ENCODE peak calls at places on chromosomes 11 and 22, in six cellular contexts. One of them, this sample, is unnamed.

GRCh38 chr11:33448461-33449130 is 191.4 kb downstream of the HIPK3 start:
- DNase-seq in neuronal stem cell: no peak
- DNase-seq in CD4-positive, CD25-positive, alpha-beta regulatory T cell: no peak
- DNase-seq in foreskin fibroblast: peak; percentile 42
- DNase-seq in endothelial cell: no peak
- DNase-seq in astrocyte of the hippocampus: no peak
- DNase-seq in this sample: no peak

GRCh38 chr11:23865341-23865975 is 631.4 kb upstream of the LUZP2 start:
- DNase-seq in foreskin fibroblast: peak; percentile 3
- DNase-seq in astrocyte of the hippocampus: peak; percentile 35
- DNase-seq in endothelial cell: no peak
- DNase-seq in CD4-positive, CD25-positive, alpha-beta regulatory T cell: no peak
- DNase-seq in neuronal stem cell: no peak
- DNase-seq in this sample: no peak

GRCh38 chr22:46171940-46172339 is 21.6 kb downstream of the PPARA start:
- DNase-seq in neuronal stem cell: no peak
- DNase-seq in endothelial cell: no peak
- DNase-seq in astrocyte of the hippocampus: peak; percentile 81
- DNase-seq in foreskin fibroblast: peak; percentile 89
- DNase-seq in CD4-positive, CD25-positive, alpha-beta regulatory T cell: no peak
- DNase-seq in this sample: no peak

GRCh38 chr11:96714689-96715088 is 324.9 kb downstream of the JRKL start:
- DNase-seq in endothelial cell: no peak
- DNase-seq in astrocyte of the hippocampus: no peak
- DNase-seq in CD4-positive, CD25-positive, alpha-beta regulatory T cell: no peak
- DNase-seq in foreskin fibroblast: no peak
- DNase-seq in neuronal stem cell: no peak
- DNase-seq in this sample: no peak

GRCh38 chr11:79314906-79315689 is 125.7 kb downstream of the TENM4 start:
- DNase-seq in astrocyte of the hippocampus: peak; percentile 55
- DNase-seq in endothelial cell: peak; percentile 52
- DNase-seq in foreskin fibroblast: peak; percentile 21
- DNase-seq in neuronal stem cell: peak; percentile 37
- DNase-seq in CD4-positive, CD25-positive, alpha-beta regulatory T cell: no peak
- DNase-seq in this sample: no peak

GRCh38 chr11:110160016-110160415 is 66.8 kb downstream of the ZC3H12C start:
- DNase-seq in foreskin fibroblast: peak; percentile 53
- DNase-seq in CD4-positive, CD25-positive, alpha-beta regulatory T cell: no peak
- DNase-seq in neuronal stem cell: no peak
- DNase-seq in astrocyte of the hippocampus: no peak
- DNase-seq in endothelial cell: no peak
- DNase-seq in this sample: no peak

GRCh38 chr11:19160839-19161238 is 40.9 kb downstream of the CSRP3 start:
- DNase-seq in neuronal stem cell: no peak
- DNase-seq in foreskin fibroblast: no peak
- DNase-seq in astrocyte of the hippocampus: no peak
- DNase-seq in CD4-positive, CD25-positive, alpha-beta regulatory T cell: no peak
- DNase-seq in endothelial cell: no peak
- DNase-seq in this sample: no peak

GRCh38 chr11:47979378-47980092 is 824 bp upstream of the PTPRJ start:
- DNase-seq in foreskin fibroblast: peak; percentile 22
- DNase-seq in CD4-positive, CD25-positive, alpha-beta regulatory T cell: no peak
- DNase-seq in endothelial cell: no peak
- DNase-seq in neuronal stem cell: peak; percentile 18
- DNase-seq in astrocyte of the hippocampus: peak; percentile 55
- DNase-seq in this sample: no peak

GRCh38 chr11:130865772-130866114 is 50.5 kb downstream of the SNX19 start:
- DNase-seq in astrocyte of the hippocampus: no peak
- DNase-seq in CD4-positive, CD25-positive, alpha-beta regulatory T cell: no peak
- DNase-seq in neuronal stem cell: no peak
- DNase-seq in foreskin fibroblast: no peak
- DNase-seq in endothelial cell: no peak
- DNase-seq in this sample: no peak

GRCh38 chr11:86592659-86593451 is 79.6 kb downstream of the ME3 start:
- DNase-seq in foreskin fibroblast: peak; percentile 97
- DNase-seq in astrocyte of the hippocampus: peak; percentile 90
- DNase-seq in endothelial cell: peak; percentile 52
- DNase-seq in neuronal stem cell: no peak
- DNase-seq in CD4-positive, CD25-positive, alpha-beta regulatory T cell: peak; percentile 90
- DNase-seq in this sample: peak; percentile 46

GRCh38 chr22:20095521-20095920 is 15.5 kb downstream of the DGCR8 start:
- DNase-seq in foreskin fibroblast: no peak
- DNase-seq in neuronal stem cell: no peak
- DNase-seq in astrocyte of the hippocampus: no peak
- DNase-seq in endothelial cell: no peak
- DNase-seq in CD4-positive, CD25-positive, alpha-beta regulatory T cell: no peak
- DNase-seq in this sample: no peak

GRCh38 chr22:20677684-20678242 is 96.2 kb upstream of the SERPIND1 start:
- DNase-seq in CD4-positive, CD25-positive, alpha-beta regulatory T cell: no peak
- DNase-seq in endothelial cell: no peak
- DNase-seq in foreskin fibroblast: no peak
- DNase-seq in neuronal stem cell: no peak
- DNase-seq in astrocyte of the hippocampus: no peak
- DNase-seq in this sample: no peak

GRCh38 chr11:2796508-2797180 is 88.9 kb downstream of the CDKN1C start:
- DNase-seq in endothelial cell: no peak
- DNase-seq in astrocyte of the hippocampus: no peak
- DNase-seq in neuronal stem cell: no peak
- DNase-seq in CD4-positive, CD25-positive, alpha-beta regulatory T cell: no peak
- DNase-seq in foreskin fibroblast: no peak
- DNase-seq in this sample: no peak

GRCh38 chr22:36762687-36763260 is 13.1 kb downstream of the IFT27 start:
- DNase-seq in astrocyte of the hippocampus: peak; percentile 26
- DNase-seq in foreskin fibroblast: peak; percentile 90
- DNase-seq in neuronal stem cell: no peak
- DNase-seq in endothelial cell: no peak
- DNase-seq in CD4-positive, CD25-positive, alpha-beta regulatory T cell: no peak
- DNase-seq in this sample: no peak

GRCh38 chr11:47987781-47988180 is 7.4 kb downstream of the PTPRJ start:
- DNase-seq in astrocyte of the hippocampus: no peak
- DNase-seq in CD4-positive, CD25-positive, alpha-beta regulatory T cell: no peak
- DNase-seq in neuronal stem cell: no peak
- DNase-seq in endothelial cell: no peak
- DNase-seq in foreskin fibroblast: no peak
- DNase-seq in this sample: no peak

GRCh38 chr22:48613566-48614200 is 1214.0 kb downstream of the BRD1 start:
- DNase-seq in endothelial cell: no peak
- DNase-seq in neuronal stem cell: no peak
- DNase-seq in astrocyte of the hippocampus: no peak
- DNase-seq in CD4-positive, CD25-positive, alpha-beta regulatory T cell: no peak
- DNase-seq in foreskin fibroblast: no peak
- DNase-seq in this sample: no peak

GRCh38 chr22:41608386-41608785 is 12.5 kb downstream of the DESI1 start:
- DNase-seq in neuronal stem cell: no peak
- DNase-seq in astrocyte of the hippocampus: no peak
- DNase-seq in endothelial cell: no peak
- DNase-seq in CD4-positive, CD25-positive, alpha-beta regulatory T cell: no peak
- DNase-seq in foreskin fibroblast: no peak
- DNase-seq in this sample: no peak

GRCh38 chr11:58629857-58630256 is 7.4 kb downstream of the CNTF start:
- DNase-seq in neuronal stem cell: no peak
- DNase-seq in CD4-positive, CD25-positive, alpha-beta regulatory T cell: peak; percentile 54
- DNase-seq in foreskin fibroblast: peak; percentile 77
- DNase-seq in endothelial cell: peak; percentile 18
- DNase-seq in astrocyte of the hippocampus: peak; percentile 46
- DNase-seq in this sample: no peak

GRCh38 chr22:37167981-37168647 is 18.4 kb upstream of the IL2RB start:
- DNase-seq in CD4-positive, CD25-positive, alpha-beta regulatory T cell: peak; percentile 68
- DNase-seq in endothelial cell: no peak
- DNase-seq in astrocyte of the hippocampus: no peak
- DNase-seq in foreskin fibroblast: no peak
- DNase-seq in neuronal stem cell: no peak
- DNase-seq in this sample: no peak

GRCh38 chr22:19680911-19681862 is 33.1 kb upstream of the SEPTIN5 start:
- DNase-seq in CD4-positive, CD25-positive, alpha-beta regulatory T cell: no peak
- DNase-seq in endothelial cell: no peak
- DNase-seq in astrocyte of the hippocampus: no peak
- DNase-seq in neuronal stem cell: no peak
- DNase-seq in foreskin fibroblast: no peak
- DNase-seq in this sample: no peak

GRCh38 chr22:45547016-45547345 is 44.3 kb downstream of the FBLN1 start:
- DNase-seq in endothelial cell: no peak
- DNase-seq in astrocyte of the hippocampus: no peak
- DNase-seq in foreskin fibroblast: no peak
- DNase-seq in neuronal stem cell: no peak
- DNase-seq in CD4-positive, CD25-positive, alpha-beta regulatory T cell: no peak
- DNase-seq in this sample: no peak

GRCh38 chr11:105642870-105643269 is 33.0 kb downstream of the GRIA4 start:
- DNase-seq in CD4-positive, CD25-positive, alpha-beta regulatory T cell: no peak
- DNase-seq in astrocyte of the hippocampus: no peak
- DNase-seq in foreskin fibroblast: no peak
- DNase-seq in endothelial cell: no peak
- DNase-seq in neuronal stem cell: no peak
- DNase-seq in this sample: no peak

GRCh38 chr11:123129920-123130319 is 65.1 kb downstream of the CLMP start:
- DNase-seq in endothelial cell: no peak
- DNase-seq in CD4-positive, CD25-positive, alpha-beta regulatory T cell: no peak
- DNase-seq in neuronal stem cell: no peak
- DNase-seq in foreskin fibroblast: peak; percentile 63
- DNase-seq in astrocyte of the hippocampus: peak; percentile 80
- DNase-seq in this sample: no peak

GRCh38 chr22:35684270-35684700 is 33.4 kb upstream of the APOL5 start:
- DNase-seq in astrocyte of the hippocampus: peak; percentile 12
- DNase-seq in neuronal stem cell: peak; percentile 26
- DNase-seq in foreskin fibroblast: peak; percentile 77
- DNase-seq in CD4-positive, CD25-positive, alpha-beta regulatory T cell: no peak
- DNase-seq in endothelial cell: no peak
- DNase-seq in this sample: no peak

GRCh38 chr22:34508797-34509196 is 557.2 kb upstream of the ISX start:
- DNase-seq in foreskin fibroblast: no peak
- DNase-seq in CD4-positive, CD25-positive, alpha-beta regulatory T cell: no peak
- DNase-seq in astrocyte of the hippocampus: no peak
- DNase-seq in endothelial cell: no peak
- DNase-seq in neuronal stem cell: no peak
- DNase-seq in this sample: no peak

GRCh38 chr22:44023404-44024287 is 456 bp upstream of the PARVB start:
- DNase-seq in CD4-positive, CD25-positive, alpha-beta regulatory T cell: peak; percentile 64
- DNase-seq in endothelial cell: peak; percentile 48
- DNase-seq in foreskin fibroblast: peak; percentile 73
- DNase-seq in astrocyte of the hippocampus: peak; percentile 65
- DNase-seq in neuronal stem cell: no peak
- DNase-seq in this sample: no peak

GRCh38 chr22:35835998-35836691 is 118.5 kb downstream of the APOL5 start:
- DNase-seq in astrocyte of the hippocampus: peak; percentile 88
- DNase-seq in CD4-positive, CD25-positive, alpha-beta regulatory T cell: no peak
- DNase-seq in foreskin fibroblast: peak; percentile 96
- DNase-seq in endothelial cell: no peak
- DNase-seq in neuronal stem cell: peak; percentile 39
- DNase-seq in this sample: no peak

GRCh38 chr11:19349340-19350025 is 108.7 kb upstream of the E2F8 start:
- DNase-seq in foreskin fibroblast: no peak
- DNase-seq in endothelial cell: no peak
- DNase-seq in neuronal stem cell: no peak
- DNase-seq in astrocyte of the hippocampus: peak; percentile 80
- DNase-seq in CD4-positive, CD25-positive, alpha-beta regulatory T cell: no peak
- DNase-seq in this sample: no peak